ENCODE peak calls at places on chromosomes 12 and 14, in six cellular contexts. M is aorta; Z is stimulated activated CD4-positive, alpha-beta T cell treated with anti-CD3 and anti-CD28 coated beads, Interleukin-15, amount 100 ng/mL, for 1 hour; T is HL-60; V is progenitor cell of endocrine pancreas; I is HS-27A. O is an unnamed sample.
A peak's percentile ranks its signal among the peaks of the same experiment; 100 is the strongest.

GRCh38 chr14:105937253-105938054 is 411.1 kb downstream of the TMEM121 start:
- DNase-seq in M (no peak), Z (no peak), T (no peak), V (no peak), I (no peak), O (no peak)

GRCh38 chr14:37592288-37593274 is 2.5 kb downstream of the FOXA1 start:
- DNase-seq in M (peak; percentile 72), Z (no peak), T (no peak), V (peak; percentile 33), I (no peak), O (no peak)

GRCh38 chr12:128250091-128250490 is 16.9 kb upstream of the TMEM132C start:
- DNase-seq in M (no peak), Z (no peak), T (no peak), V (no peak), I (no peak), O (no peak)

GRCh38 chr14:55124774-55125372 is 4.2 kb upstream of the LGALS3 start:
- DNase-seq in M (no peak), Z (no peak), T (no peak), V (no peak), I (no peak), O (no peak)

GRCh38 chr14:72849222-72849621 is 44.7 kb downstream of the DPF3 start:
- DNase-seq in M (no peak), Z (no peak), T (no peak), V (no peak), I (no peak), O (no peak)

GRCh38 chr14:61537567-61538463 is 157.5 kb upstream of the HIF1A start:
- DNase-seq in M (no peak), Z (no peak), T (no peak), V (no peak), I (no peak), O (peak; percentile 81)

GRCh38 chr14:95025218-95025617 is 132.1 kb downstream of the DICER1 start:
- DNase-seq in M (no peak), Z (no peak), T (no peak), V (no peak), I (no peak), O (no peak)

GRCh38 chr12:20696181-20696580 is 1.0 kb downstream of the SLCO1C1 start:
- DNase-seq in M (peak; percentile 73), Z (no peak), T (no peak), V (no peak), I (no peak), O (no peak)

GRCh38 chr14:51168220-51168613 is 71.8 kb upstream of the TMX1 start:
- DNase-seq in M (no peak), Z (no peak), T (no peak), V (no peak), I (no peak), O (no peak)

GRCh38 chr14:22553445-22553844 is 35.6 kb downstream of the DAD1 start:
- DNase-seq in M (no peak), Z (no peak), T (no peak), V (no peak), I (no peak), O (no peak)

GRCh38 chr12:84502907-84503787 is 409.5 kb downstream of the SLC6A15 start:
- DNase-seq in M (no peak), Z (no peak), T (peak; percentile 32), V (peak; percentile 48), I (peak; percentile 20), O (peak; percentile 82)

GRCh38 chr12:48004941-48005749 is 869 bp upstream of the COL2A1 start:
- DNase-seq in M (no peak), Z (no peak), T (no peak), V (peak; percentile 53), I (no peak), O (peak; percentile 51)

GRCh38 chr14:72925171-72925759 is 999 bp upstream of the DCAF4 start:
- DNase-seq in M (no peak), Z (no peak), T (no peak), V (no peak), I (no peak), O (no peak)

GRCh38 chr12:6372403-6373003 is 2.9 kb downstream of the SCNN1A start:
- DNase-seq in M (peak; percentile 61), Z (no peak), T (peak; percentile 34), V (no peak), I (peak; percentile 84), O (no peak)

GRCh38 chr12:74365178-74365964 is 172.3 kb upstream of the ATXN7L3B start:
- DNase-seq in M (no peak), Z (no peak), T (peak; percentile 33), V (no peak), I (peak; percentile 41), O (peak; percentile 13)

GRCh38 chr14:50773632-50774541 is 57.1 kb downstream of the NIN start:
- DNase-seq in M (peak; percentile 77), Z (no peak), T (peak; percentile 8), V (peak; percentile 37), I (no peak), O (peak; percentile 86)

GRCh38 chr14:100155049-100155621 is 4.3 kb downstream of the DEGS2 start:
- DNase-seq in M (peak; percentile 68), Z (no peak), T (peak; percentile 43), V (peak; percentile 26), I (no peak), O (peak; percentile 82)

GRCh38 chr12:96044017-96044985 is 8.9 kb upstream of the LTA4H start:
- DNase-seq in M (no peak), Z (no peak), T (no peak), V (no peak), I (peak; percentile 46), O (no peak)

GRCh38 chr14:87233806-87234384 is 759.1 kb downstream of the GALC start:
- DNase-seq in M (no peak), Z (no peak), T (no peak), V (no peak), I (no peak), O (no peak)